ENCODE peak calls at places on chromosomes 5 and 9, in nine cellular contexts. One of them, this sample, is unnamed.

GRCh38 chr5:119453045-119453383 is 717 bp downstream of the HSD17B4 start:
- DNase-seq in Panc1: no peak
- DNase-seq in lung: peak
- DNase-seq in right lobe of liver: no peak
- DNase-seq in hepatocyte: no peak
- DNase-seq in transverse colon: peak
- DNase-seq in uterus: peak
- DNase-seq in K562: peak
- DNase-seq in AG09319: no peak
- DNase-seq in this sample: no peak

GRCh38 chr9:124297553-124297905 is 39.8 kb downstream of the NEK6 start:
- DNase-seq in right lobe of liver: no peak
- DNase-seq in AG09319: peak
- DNase-seq in hepatocyte: peak
- DNase-seq in Panc1: peak
- DNase-seq in uterus: peak
- DNase-seq in lung: peak
- DNase-seq in K562: no peak
- DNase-seq in transverse colon: peak
- DNase-seq in this sample: no peak

GRCh38 chr9:7011395-7012067 is 253.8 kb downstream of the KDM4C start:
- DNase-seq in transverse colon: no peak
- DNase-seq in Panc1: no peak
- DNase-seq in hepatocyte: no peak
- DNase-seq in AG09319: no peak
- DNase-seq in uterus: no peak
- DNase-seq in right lobe of liver: no peak
- DNase-seq in lung: no peak
- DNase-seq in K562: no peak
- DNase-seq in this sample: no peak

GRCh38 chr5:122004201-122004600 is 42.4 kb downstream of the SRFBP1 start:
- DNase-seq in lung: no peak
- DNase-seq in AG09319: no peak
- DNase-seq in right lobe of liver: no peak
- DNase-seq in uterus: no peak
- DNase-seq in Panc1: no peak
- DNase-seq in K562: no peak
- DNase-seq in hepatocyte: no peak
- DNase-seq in transverse colon: no peak
- DNase-seq in this sample: no peak

GRCh38 chr5:96961053-96961452 is 25.2 kb downstream of the LNPEP start:
- DNase-seq in right lobe of liver: no peak
- DNase-seq in hepatocyte: no peak
- DNase-seq in K562: no peak
- DNase-seq in transverse colon: no peak
- DNase-seq in lung: no peak
- DNase-seq in AG09319: no peak
- DNase-seq in Panc1: no peak
- DNase-seq in uterus: no peak
- DNase-seq in this sample: no peak

GRCh38 chr9:128495804-128496417 is 8.6 kb upstream of the GLE1 start:
- DNase-seq in right lobe of liver: peak
- DNase-seq in uterus: no peak
- DNase-seq in K562: no peak
- DNase-seq in lung: no peak
- DNase-seq in transverse colon: no peak
- DNase-seq in AG09319: no peak
- DNase-seq in Panc1: no peak
- DNase-seq in hepatocyte: no peak
- DNase-seq in this sample: no peak

GRCh38 chr5:78127875-78128274 is 166.6 kb downstream of the AP3B1 start:
- DNase-seq in K562: peak
- DNase-seq in lung: no peak
- DNase-seq in hepatocyte: no peak
- DNase-seq in transverse colon: no peak
- DNase-seq in Panc1: no peak
- DNase-seq in uterus: no peak
- DNase-seq in right lobe of liver: no peak
- DNase-seq in AG09319: no peak
- DNase-seq in this sample: peak

GRCh38 chr5:80072103-80073073 is 37.2 kb downstream of the THBS4 start:
- DNase-seq in transverse colon: no peak
- DNase-seq in K562: no peak
- DNase-seq in lung: no peak
- DNase-seq in AG09319: no peak
- DNase-seq in hepatocyte: no peak
- DNase-seq in right lobe of liver: no peak
- DNase-seq in Panc1: no peak
- DNase-seq in uterus: no peak
- DNase-seq in this sample: no peak

GRCh38 chr5:10233505-10233904 is 16.2 kb downstream of the ATPSCKMT start:
- DNase-seq in hepatocyte: peak
- DNase-seq in K562: peak
- DNase-seq in Panc1: peak
- DNase-seq in right lobe of liver: no peak
- DNase-seq in AG09319: peak
- DNase-seq in lung: peak
- DNase-seq in transverse colon: no peak
- DNase-seq in uterus: no peak
- DNase-seq in this sample: peak

GRCh38 chr5:86806206-86806605 is 188.5 kb downstream of the COX7C start:
- DNase-seq in uterus: no peak
- DNase-seq in right lobe of liver: no peak
- DNase-seq in transverse colon: no peak
- DNase-seq in AG09319: no peak
- DNase-seq in Panc1: no peak
- DNase-seq in hepatocyte: peak
- DNase-seq in lung: no peak
- DNase-seq in K562: no peak
- DNase-seq in this sample: no peak

GRCh38 chr5:111563041-111563822 is 50.9 kb upstream of the STARD4 start:
- DNase-seq in uterus: no peak
- DNase-seq in hepatocyte: peak
- DNase-seq in Panc1: no peak
- DNase-seq in right lobe of liver: no peak
- DNase-seq in K562: no peak
- DNase-seq in AG09319: peak
- DNase-seq in lung: no peak
- DNase-seq in transverse colon: no peak
- DNase-seq in this sample: no peak

GRCh38 chr5:57216714-57217113 is 42.9 kb downstream of the GPBP1 start:
- DNase-seq in AG09319: no peak
- DNase-seq in lung: no peak
- DNase-seq in Panc1: no peak
- DNase-seq in hepatocyte: no peak
- DNase-seq in uterus: no peak
- DNase-seq in right lobe of liver: no peak
- DNase-seq in transverse colon: no peak
- DNase-seq in K562: no peak
- DNase-seq in this sample: no peak

GRCh38 chr9:19145881-19146280 is 18.6 kb upstream of the PLIN2 start:
- DNase-seq in uterus: no peak
- DNase-seq in AG09319: no peak
- DNase-seq in lung: no peak
- DNase-seq in K562: no peak
- DNase-seq in right lobe of liver: no peak
- DNase-seq in transverse colon: no peak
- DNase-seq in Panc1: no peak
- DNase-seq in hepatocyte: no peak
- DNase-seq in this sample: no peak

DNA sequence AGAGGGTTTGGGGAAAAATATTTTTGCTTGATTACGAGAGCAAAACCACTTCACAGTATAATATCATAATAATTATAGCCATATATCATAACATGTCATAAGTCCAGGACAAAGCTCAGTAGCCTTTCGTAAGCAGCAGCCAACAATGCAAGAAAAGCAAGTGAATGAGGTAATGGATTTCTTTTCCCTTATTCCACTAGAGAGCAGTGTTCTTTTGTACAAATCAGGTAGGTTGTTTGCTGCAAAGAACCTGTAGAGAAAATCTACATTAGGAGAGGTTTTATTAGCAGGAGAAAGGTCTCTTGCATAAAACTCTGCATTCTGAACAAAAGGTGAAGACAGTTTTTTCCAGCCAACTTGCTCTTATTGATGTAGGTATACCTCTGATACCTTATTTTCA is 1033.4 kb downstream of the TLE4 start:
- DNase-seq in uterus: no peak
- DNase-seq in Panc1: peak
- DNase-seq in AG09319: peak
- DNase-seq in K562: no peak
- DNase-seq in right lobe of liver: no peak
- DNase-seq in lung: no peak
- DNase-seq in transverse colon: no peak
- DNase-seq in hepatocyte: peak
- DNase-seq in this sample: no peak
- TF ChIP-seq CTCF in uterus: peak
- TF ChIP-seq CTCF in Panc1: no peak
- TF ChIP-seq CTCF in AG09319: peak
- TF ChIP-seq CTCF in K562: no peak
- TF ChIP-seq CTCF in right lobe of liver: peak
- TF ChIP-seq CTCF in lung: no peak
- TF ChIP-seq CTCF in transverse colon: no peak
- TF ChIP-seq CTCF in hepatocyte: peak
- TF ChIP-seq CTCF in this sample: peak

DNA sequence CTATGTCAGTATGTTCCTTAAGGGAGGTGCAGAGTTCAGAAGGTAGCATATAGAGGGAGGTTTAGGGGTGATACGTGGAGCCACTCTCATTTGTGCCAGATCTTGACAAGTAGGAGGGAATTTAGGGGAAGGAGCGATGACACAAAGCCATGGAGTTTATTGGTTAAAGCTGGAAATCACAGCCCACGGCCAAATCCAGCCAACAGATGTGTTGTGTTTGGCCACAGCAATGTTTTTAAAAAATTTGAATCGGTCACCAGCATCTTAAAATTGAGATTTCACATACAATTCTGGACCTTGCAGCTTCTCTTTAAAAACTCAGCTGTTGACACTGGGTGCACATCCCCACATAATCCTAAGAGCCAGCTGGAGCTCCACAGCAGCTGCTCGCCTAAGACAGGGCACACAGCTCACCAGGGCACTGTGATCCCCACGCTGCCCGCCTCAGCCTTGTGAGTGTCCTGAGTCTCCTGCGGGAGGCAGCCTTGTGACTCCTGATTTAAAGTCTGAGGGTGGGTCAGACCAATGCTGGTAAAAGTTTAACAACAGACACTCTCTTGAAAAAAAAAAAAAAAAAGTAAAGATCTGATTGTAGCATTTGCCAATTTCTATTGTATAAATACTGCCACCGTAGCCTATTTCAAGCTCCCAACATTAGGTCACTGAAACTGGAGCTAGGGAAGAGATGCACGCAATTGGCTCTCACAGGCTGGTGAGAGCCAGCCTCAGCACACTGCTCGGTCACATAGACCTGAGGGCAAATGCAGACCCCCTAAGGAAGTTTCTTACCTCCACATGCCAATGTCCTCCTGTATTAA is 124.9 kb downstream of the HSD17B3 start:
- DNase-seq in lung: no peak
- DNase-seq in uterus: no peak
- DNase-seq in AG09319: no peak
- DNase-seq in transverse colon: peak
- DNase-seq in hepatocyte: peak
- DNase-seq in Panc1: no peak
- DNase-seq in K562: no peak
- DNase-seq in right lobe of liver: no peak
- DNase-seq in this sample: peak
- TF ChIP-seq CTCF in lung: no peak
- TF ChIP-seq CTCF in uterus: no peak
- TF ChIP-seq CTCF in AG09319: no peak
- TF ChIP-seq CTCF in transverse colon: peak
- TF ChIP-seq CTCF in hepatocyte: peak
- TF ChIP-seq CTCF in Panc1: no peak
- TF ChIP-seq CTCF in K562: no peak
- TF ChIP-seq CTCF in right lobe of liver: no peak
- TF ChIP-seq CTCF in this sample: no peak

DNA sequence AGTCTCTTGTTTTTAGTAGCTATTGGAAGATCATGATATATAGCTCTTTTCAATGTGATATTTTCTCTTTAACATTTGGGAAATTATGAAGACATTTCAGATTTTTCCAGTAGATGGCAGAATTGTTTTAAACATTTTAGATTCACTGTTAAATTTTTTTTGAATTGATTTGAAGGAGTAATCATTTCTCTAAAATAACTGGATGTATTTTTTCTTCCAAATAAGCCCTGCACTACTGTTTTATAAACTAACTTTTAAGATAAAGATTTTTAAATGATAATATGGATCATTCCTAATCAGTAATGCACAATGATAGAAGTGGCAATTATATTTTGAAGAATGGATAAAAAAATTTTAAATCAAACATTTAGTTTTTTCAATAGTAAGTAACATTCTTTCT is 14.2 kb downstream of the NDUFAF2 start:
- DNase-seq in right lobe of liver: no peak
- DNase-seq in lung: no peak
- DNase-seq in transverse colon: no peak
- DNase-seq in Panc1: no peak
- DNase-seq in hepatocyte: no peak
- DNase-seq in uterus: no peak
- DNase-seq in K562: no peak
- DNase-seq in AG09319: no peak
- DNase-seq in this sample: no peak
- TF ChIP-seq CTCF in right lobe of liver: peak
- TF ChIP-seq CTCF in lung: no peak
- TF ChIP-seq CTCF in transverse colon: no peak
- TF ChIP-seq CTCF in Panc1: no peak
- TF ChIP-seq CTCF in hepatocyte: peak
- TF ChIP-seq CTCF in uterus: no peak
- TF ChIP-seq CTCF in K562: no peak
- TF ChIP-seq CTCF in AG09319: peak
- TF ChIP-seq CTCF in this sample: no peak

GRCh38 chr9:98673681-98674080 is 35.1 kb downstream of the GABBR2 start:
- DNase-seq in lung: no peak
- DNase-seq in transverse colon: no peak
- DNase-seq in right lobe of liver: no peak
- DNase-seq in Panc1: no peak
- DNase-seq in AG09319: no peak
- DNase-seq in K562: no peak
- DNase-seq in hepatocyte: no peak
- DNase-seq in uterus: no peak
- DNase-seq in this sample: no peak

GRCh38 chr9:98678244-98678842 is 30.4 kb downstream of the GABBR2 start:
- DNase-seq in Panc1: no peak
- DNase-seq in transverse colon: peak
- DNase-seq in K562: no peak
- DNase-seq in AG09319: no peak
- DNase-seq in hepatocyte: no peak
- DNase-seq in uterus: no peak
- DNase-seq in lung: no peak
- DNase-seq in right lobe of liver: no peak
- DNase-seq in this sample: peak
- TF ChIP-seq CTCF in Panc1: peak
- TF ChIP-seq CTCF in transverse colon: no peak
- TF ChIP-seq CTCF in K562: peak
- TF ChIP-seq CTCF in AG09319: peak
- TF ChIP-seq CTCF in hepatocyte: peak
- TF ChIP-seq CTCF in uterus: no peak
- TF ChIP-seq CTCF in lung: no peak
- TF ChIP-seq CTCF in right lobe of liver: peak
- TF ChIP-seq CTCF in this sample: peak

GRCh38 chr5:1204693-1205242 is 3.4 kb downstream of the SLC6A19 start:
- DNase-seq in uterus: no peak
- DNase-seq in right lobe of liver: peak
- DNase-seq in transverse colon: no peak
- DNase-seq in K562: peak
- DNase-seq in hepatocyte: peak
- DNase-seq in Panc1: no peak
- DNase-seq in lung: no peak
- DNase-seq in AG09319: no peak
- DNase-seq in this sample: peak
- TF ChIP-seq CTCF in uterus: peak
- TF ChIP-seq CTCF in right lobe of liver: peak
- TF ChIP-seq CTCF in transverse colon: no peak
- TF ChIP-seq CTCF in K562: peak
- TF ChIP-seq CTCF in hepatocyte: peak
- TF ChIP-seq CTCF in Panc1: no peak
- TF ChIP-seq CTCF in lung: no peak
- TF ChIP-seq CTCF in AG09319: peak
- TF ChIP-seq CTCF in this sample: peak

This sample was measured in nephron progenitor cell.